ENCODE peak calls at places on chromosomes 13 and 19, in four cellular contexts. M, D, T and S are unnamed samples.

GRCh38 chr19:44839272-44839671 is 6.8 kb upstream of the NECTIN2 start:
- DNase-seq in M (no peak), D (no peak), T (no peak), S (no peak)

GRCh38 chr19:3348042-3348441 is 18.3 kb upstream of the NFIC start:
- DNase-seq in M (no peak), D (no peak), T (no peak), S (no peak)

GRCh38 chr19:28454083-28454482 is 758.9 kb downstream of the UQCRFS1 start:
- DNase-seq in M (no peak), D (no peak), T (no peak), S (no peak)

GRCh38 chr19:36972594-36972993 is 56.5 kb downstream of the ZNF568 start:
- DNase-seq in M (no peak), D (no peak), T (no peak), S (no peak)

GRCh38 chr19:23699521-23699860 is 12.5 kb upstream of the ZNF675 start:
- DNase-seq in M (no peak), D (no peak), T (no peak), S (no peak)

GRCh38 chr13:43830481-43830873 is 43.7 kb upstream of the ENOX1 start:
- DNase-seq in M (no peak), D (peak), T (no peak), S (no peak)

GRCh38 chr19:21751379-21751778 is 16.0 kb downstream of the ZNF100 start:
- DNase-seq in M (no peak), D (peak), T (no peak), S (no peak)

GRCh38 chr13:36190771-36191170 is 23.6 kb downstream of the SOHLH2 start:
- DNase-seq in M (no peak), D (peak), T (no peak), S (no peak)

GRCh38 chr19:5050016-5050656 is 81.2 kb downstream of the KDM4B start:
- DNase-seq in M (no peak), D (no peak), T (no peak), S (no peak)

GRCh38 chr13:100707818-100708740 is 33.5 kb upstream of the TMTC4 start:
- DNase-seq in M (no peak), D (peak), T (no peak), S (no peak)

GRCh38 chr19:17754634-17755532 is 3.6 kb downstream of the FCHO1 start:
- DNase-seq in M (no peak), D (no peak), T (no peak), S (no peak)
- H3K27ac ChIP-seq in M (no peak), D (no peak), T (no peak), S (no peak)

DNA sequence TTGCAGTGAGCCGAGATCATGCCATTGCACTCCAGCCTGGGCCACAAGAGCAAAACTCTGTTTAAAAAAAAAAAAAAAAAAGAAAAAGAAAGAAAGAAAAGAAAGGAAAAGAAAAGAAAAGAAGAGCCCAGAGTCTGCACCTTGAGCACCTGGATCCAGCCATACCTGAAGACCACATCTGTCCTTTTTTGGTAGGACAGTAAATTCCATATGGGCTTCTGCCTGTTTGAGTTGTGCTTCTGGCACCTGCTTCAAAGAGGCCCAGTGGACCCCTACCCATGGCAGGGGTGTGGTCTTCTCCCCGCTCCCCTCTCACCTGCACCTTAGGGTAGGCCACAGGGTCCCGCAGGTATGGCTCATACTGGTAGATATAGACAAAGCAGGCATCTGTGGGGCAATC is 5.8 kb downstream of the TM6SF2 start:
- DNase-seq in M (no peak), D (no peak), T (no peak), S (no peak)
- H3K27ac ChIP-seq in M (no peak), D (no peak), T (no peak), S (no peak)

DNA sequence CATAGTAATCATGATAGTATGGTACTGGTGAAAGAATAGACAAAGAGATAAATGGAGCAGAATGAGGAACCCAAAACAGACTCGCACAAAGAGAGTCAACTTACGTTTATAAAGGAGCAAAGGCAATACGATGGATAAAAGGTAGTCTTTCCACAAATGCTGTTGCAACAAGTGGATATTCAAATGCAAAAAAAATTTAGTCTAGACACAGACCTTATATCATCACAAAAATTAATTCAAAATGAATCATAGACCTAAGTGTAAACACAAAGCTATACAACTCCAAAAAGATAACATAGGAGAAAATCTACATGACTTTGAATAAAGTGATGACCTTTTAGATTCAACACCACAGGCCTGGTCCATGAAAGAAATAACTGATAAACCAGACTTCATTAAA is 131.6 kb downstream of the KL start:
- DNase-seq in M (no peak), D (no peak), T (no peak), S (no peak)
- H3K27ac ChIP-seq in M (no peak), D (no peak), T (no peak), S (no peak)

DNA sequence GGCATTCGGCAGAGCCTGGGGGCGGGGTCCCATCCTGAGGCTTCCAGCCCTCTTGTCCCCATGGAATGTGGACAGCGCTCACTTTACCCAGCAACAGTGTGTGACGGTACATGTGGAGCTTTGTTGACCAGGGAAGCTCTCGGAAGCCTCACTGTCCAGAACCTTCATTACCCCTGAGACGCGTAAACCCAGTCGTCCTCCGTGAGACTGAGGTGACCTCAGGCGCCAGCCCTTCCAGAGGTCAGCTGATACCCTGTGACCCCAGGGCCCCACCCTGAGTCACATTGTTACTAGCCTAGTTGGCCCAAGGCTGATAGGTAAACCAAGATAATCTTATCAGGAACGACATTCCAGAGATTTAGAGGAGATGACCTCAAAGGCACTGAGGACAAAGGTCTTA is 10.2 kb upstream of the TMEM160 start:
- DNase-seq in M (no peak), D (no peak), T (no peak), S (no peak)
- H3K27ac ChIP-seq in M (no peak), D (peak), T (no peak), S (no peak)

DNA sequence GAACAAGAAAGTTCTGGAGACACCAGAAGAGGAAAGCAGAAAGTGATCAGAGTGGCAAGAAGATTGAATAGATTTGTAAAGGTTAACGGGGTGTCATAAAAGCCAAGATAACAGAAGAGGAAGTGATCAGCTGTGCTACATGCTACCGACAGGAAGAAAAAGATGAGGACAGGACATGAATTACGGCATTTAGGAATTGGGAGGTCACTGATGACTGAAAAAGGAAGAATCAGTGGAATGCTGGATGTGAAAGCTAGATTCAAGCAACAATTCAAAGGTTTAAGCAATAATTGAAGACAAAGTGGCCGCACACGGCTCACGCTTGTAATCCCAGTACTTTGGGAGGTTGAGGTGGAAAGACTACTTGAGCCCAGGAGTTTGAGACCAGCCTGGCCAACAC is 15.1 kb downstream of the ZNF160 start:
- DNase-seq in M (no peak), D (peak), T (no peak), S (no peak)
- H3K27ac ChIP-seq in M (no peak), D (no peak), T (no peak), S (no peak)

GRCh38 chr19:45962021-45962420 is 11.6 kb downstream of the NOVA2 start:
- DNase-seq in M (no peak), D (no peak), T (no peak), S (no peak)
- H3K27ac ChIP-seq in M (no peak), D (no peak), T (no peak), S (no peak)

GRCh38 chr19:35228177-35228930 is at the start of gene FAM187B:
- DNase-seq in M (no peak), D (no peak), T (no peak), S (no peak)

GRCh38 chr19:35223856-35224505 is 4.6 kb downstream of the FAM187B start:
- DNase-seq in M (no peak), D (no peak), T (no peak), S (no peak)

GRCh38 chr19:35224681-35225604 is 3.6 kb downstream of the FAM187B start:
- DNase-seq in M (no peak), D (no peak), T (no peak), S (no peak)

GRCh38 chr19:35225951-35226350 is 2.6 kb downstream of the FAM187B start:
- DNase-seq in M (no peak), D (no peak), T (no peak), S (no peak)

DNA sequence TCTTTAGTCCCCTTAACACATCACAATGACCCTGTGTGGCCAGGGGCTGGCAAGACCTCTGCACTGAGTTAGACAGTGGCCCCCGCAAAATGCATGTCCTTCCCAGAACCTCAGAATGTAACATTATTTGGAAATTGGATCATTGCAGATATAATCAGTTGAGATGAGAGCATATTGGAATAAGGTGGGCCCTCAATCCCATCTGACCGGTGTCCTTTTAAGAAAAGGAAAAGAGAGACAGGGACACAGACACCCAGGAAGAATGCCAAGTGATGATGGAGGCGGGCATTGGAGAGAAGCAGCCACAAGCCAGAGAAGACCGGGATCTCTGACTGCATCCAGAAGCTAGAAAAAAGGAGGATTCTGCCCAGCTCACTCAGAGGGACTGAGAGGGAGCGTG is 1.8 kb downstream of the FAM187B start:
- DNase-seq in M (no peak), D (no peak), T (no peak), S (no peak)
- H3K27ac ChIP-seq in M (no peak), D (no peak), T (no peak), S (no peak)